ENCODE peak calls at places on chromosomes 11 and 22, in seven cellular contexts. G is testis, W is heart left ventricle, H is tibial nerve, P is esophagus muscularis mucosa, K is A549, M is suprapubic skin. C is an unnamed sample.

GRCh38 chr11:92702037-92702436 is 267.4 kb upstream of the MTNR1B start:
- DNase-seq in G (no peak), W (no peak), H (no peak), P (no peak), K (no peak), M (no peak), C (no peak)

GRCh38 chr11:47863189-47863892 is 15.2 kb upstream of the NUP160 start:
- DNase-seq in G (no peak), W (no peak), H (no peak), P (no peak), K (no peak), M (no peak), C (no peak)

GRCh38 chr11:47372422-47372821 is 5.9 kb downstream of the SPI1 start:
- DNase-seq in G (no peak), W (no peak), H (no peak), P (no peak), K (no peak), M (no peak), C (no peak)

GRCh38 chr11:69770525-69770924 is 4.6 kb downstream of the FGF4 start:
- DNase-seq in G (no peak), W (no peak), H (no peak), P (no peak), K (no peak), M (no peak), C (no peak)

GRCh38 chr11:12666905-12667304 is 7.3 kb upstream of the TEAD1 start:
- DNase-seq in G (no peak), W (no peak), H (no peak), P (no peak), K (no peak), M (no peak), C (no peak)

GRCh38 chr22:19723990-19724827 is 870 bp downstream of the GP1BB start:
- DNase-seq in G (no peak), W (peak), H (no peak), P (no peak), K (peak), M (no peak), C (peak)

GRCh38 chr22:49689255-49689770 is 138.4 kb downstream of the BRD1 start:
- DNase-seq in G (no peak), W (no peak), H (no peak), P (no peak), K (no peak), M (peak), C (no peak)

GRCh38 chr11:130070109-130070828 is 575 bp downstream of the APLP2 start:
- DNase-seq in G (peak), W (peak), H (no peak), P (no peak), K (no peak), M (peak), C (peak)

GRCh38 chr11:102144357-102145342 is 34.4 kb downstream of the YAP1 start:
- DNase-seq in G (peak), W (peak), H (no peak), P (no peak), K (no peak), M (no peak), C (peak)

GRCh38 chr11:7079545-7080135 is 9.2 kb upstream of the RBMXL2 start:
- DNase-seq in G (no peak), W (no peak), H (no peak), P (no peak), K (no peak), M (no peak), C (no peak)

GRCh38 chr22:23402275-23403151 is 177.6 kb downstream of the IGLL1 start:
- DNase-seq in G (peak), W (no peak), H (no peak), P (no peak), K (peak), M (peak), C (peak)

GRCh38 chr22:40053460-40053859 is 58.7 kb downstream of the FAM83F start:
- DNase-seq in G (no peak), W (no peak), H (no peak), P (no peak), K (no peak), M (no peak), C (no peak)

GRCh38 chr11:64298966-64299846 is 952 bp upstream of the CATSPERZ start:
- DNase-seq in G (peak), W (peak), H (peak), P (no peak), K (no peak), M (no peak), C (peak)

GRCh38 chr11:29135504-29135903 is 881.3 kb downstream of the KCNA4 start:
- DNase-seq in G (no peak), W (no peak), H (no peak), P (no peak), K (no peak), M (no peak), C (no peak)

GRCh38 chr11:74069146-74070046 is 60.5 kb upstream of the UCP3 start:
- DNase-seq in G (no peak), W (no peak), H (no peak), P (no peak), K (peak), M (no peak), C (no peak)

GRCh38 chr11:36469063-36469462 is 41.0 kb downstream of the TRAF6 start:
- DNase-seq in G (no peak), W (no peak), H (no peak), P (no peak), K (peak), M (no peak), C (peak)

GRCh38 chr22:19055801-19056200 is 66.4 kb downstream of the DGCR2 start:
- DNase-seq in G (no peak), W (no peak), H (no peak), P (no peak), K (no peak), M (peak), C (no peak)

GRCh38 chr22:27804683-27805297 is 3.2 kb upstream of the MN1 start:
- DNase-seq in G (peak), W (peak), H (peak), P (no peak), K (peak), M (no peak), C (peak)

GRCh38 chr11:61065955-61066638 is 36.2 kb upstream of the CD5 start:
- DNase-seq in G (no peak), W (no peak), H (no peak), P (no peak), K (no peak), M (peak), C (no peak)

GRCh38 chr11:67496113-67496512 is 9.1 kb downstream of the PITPNM1 start:
- DNase-seq in G (no peak), W (no peak), H (no peak), P (no peak), K (no peak), M (no peak), C (no peak)

GRCh38 chr11:48116843-48117242 is 99.8 kb upstream of the OR4B1 start:
- DNase-seq in G (no peak), W (no peak), H (no peak), P (no peak), K (peak), M (no peak), C (peak)

GRCh38 chr11:120235024-120235628 is 4.8 kb upstream of the POU2F3 start:
- DNase-seq in G (peak), W (peak), H (no peak), P (no peak), K (peak), M (no peak), C (peak)

GRCh38 chr22:19448739-19449421 is 1.4 kb upstream of the C22orf39 start:
- DNase-seq in G (no peak), W (no peak), H (no peak), P (no peak), K (no peak), M (no peak), C (no peak)

GRCh38 chr22:46292173-46292572 is 4.5 kb upstream of the GTSE1 start:
- DNase-seq in G (no peak), W (no peak), H (no peak), P (no peak), K (no peak), M (no peak), C (no peak)

GRCh38 chr11:11505701-11506100 is 116.1 kb downstream of the GALNT18 start:
- DNase-seq in G (no peak), W (no peak), H (no peak), P (no peak), K (no peak), M (no peak), C (no peak)

GRCh38 chr11:75345455-75346224 is 5.8 kb downstream of the ARRB1 start:
- DNase-seq in G (no peak), W (peak), H (no peak), P (no peak), K (no peak), M (no peak), C (no peak)

GRCh38 chr22:50547231-50547851 is 1.6 kb downstream of the KLHDC7B start:
- DNase-seq in G (no peak), W (no peak), H (no peak), P (no peak), K (no peak), M (no peak), C (no peak)

GRCh38 chr11:626475-627272 is at the start of gene SCT:
- DNase-seq in G (no peak), W (no peak), H (no peak), P (no peak), K (no peak), M (no peak), C (no peak)

GRCh38 chr11:32885556-32885955 is 7.1 kb upstream of the QSER1 start:
- DNase-seq in G (no peak), W (no peak), H (no peak), P (no peak), K (no peak), M (no peak), C (no peak)

GRCh38 chr22:19821523-19822300 is 33.0 kb downstream of the GNB1L start:
- DNase-seq in G (no peak), W (no peak), H (no peak), P (no peak), K (no peak), M (peak), C (no peak)

GRCh38 chr22:38181453-38182200 is at the start of gene PLA2G6:
- DNase-seq in G (peak), W (peak), H (peak), P (peak), K (peak), M (peak), C (peak)
- TF ChIP-seq POLR2A in G (peak), W (no peak), H (no peak), P (peak), K (peak), M (peak), C (peak)

GRCh38 chr22:41381329-41382097 is at the start of gene TEF:
- DNase-seq in G (peak), W (peak), H (peak), P (peak), K (peak), M (peak), C (peak)

GRCh38 chr22:41382610-41383009 is 868 bp downstream of the TEF start:
- DNase-seq in G (peak), W (peak), H (no peak), P (no peak), K (no peak), M (no peak), C (no peak)

GRCh38 chr22:41383085-41383484 is 1.3 kb downstream of the TEF start:
- DNase-seq in G (no peak), W (no peak), H (no peak), P (no peak), K (no peak), M (no peak), C (no peak)

GRCh38 chr22:41382098-41382578 is 396 bp downstream of the TEF start:
- DNase-seq in G (peak), W (peak), H (peak), P (peak), K (peak), M (peak), C (peak)

GRCh38 chr22:41380993-41381328 is 781 bp upstream of the TEF start:
- DNase-seq in G (peak), W (peak), H (no peak), P (peak), K (peak), M (peak), C (no peak)
- TF ChIP-seq POLR2A in G (no peak), W (peak), H (peak), P (peak), K (no peak), M (peak), C (peak)

DNA sequence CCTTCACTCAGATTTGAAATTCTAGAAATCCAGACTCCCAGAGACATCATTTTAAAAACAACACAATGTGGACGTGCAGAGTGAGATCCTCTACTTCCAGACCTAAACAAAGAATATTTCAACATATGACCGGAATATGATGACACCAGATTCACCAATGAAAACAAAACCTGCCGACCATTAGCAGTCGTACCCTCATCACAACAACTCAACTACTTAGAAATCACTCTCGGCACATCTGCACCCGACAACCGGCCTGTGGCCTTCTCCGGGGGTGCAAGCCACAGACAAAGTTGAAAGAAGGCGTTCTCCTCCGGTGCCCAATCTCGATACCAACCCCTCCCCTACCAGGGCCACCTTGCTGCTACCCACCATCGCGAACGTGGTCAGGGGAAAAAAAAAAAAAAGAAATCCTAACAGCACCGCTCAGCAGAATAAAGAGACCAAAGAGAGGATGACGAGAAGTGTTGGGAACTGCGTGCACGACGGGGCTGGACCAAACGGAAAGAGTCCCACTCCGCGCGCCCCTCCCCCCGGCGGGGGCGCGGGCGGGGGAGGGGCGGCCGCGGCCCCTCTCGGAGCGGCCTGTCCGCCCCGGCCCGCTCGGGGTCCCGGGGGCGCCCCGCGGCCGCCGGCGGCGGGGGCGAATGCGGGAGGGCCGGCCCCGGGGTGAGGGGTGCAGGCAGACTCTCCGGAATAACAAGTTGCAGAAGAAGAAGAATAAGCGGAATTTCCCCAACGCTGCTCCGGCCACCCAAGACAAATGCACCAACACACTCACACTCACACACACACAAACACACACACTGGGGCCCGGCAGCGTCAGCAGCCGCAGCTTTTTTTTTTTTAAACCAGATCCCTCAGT is 1.7 kb downstream of the PHF21A start:
- DNase-seq in G (peak), W (peak), H (peak), P (no peak), K (peak), M (no peak), C (peak)
- TF ChIP-seq POLR2A in G (no peak), W (no peak), H (no peak), P (no peak), K (no peak), M (no peak), C (peak)

GRCh38 chr11:34654491-34655334 is 33.8 kb downstream of the EHF start:
- DNase-seq in G (no peak), W (peak), H (peak), P (no peak), K (peak), M (peak), C (no peak)
- TF ChIP-seq POLR2A in G (no peak), W (no peak), H (no peak), P (no peak), K (no peak), M (no peak), C (no peak)

DNA sequence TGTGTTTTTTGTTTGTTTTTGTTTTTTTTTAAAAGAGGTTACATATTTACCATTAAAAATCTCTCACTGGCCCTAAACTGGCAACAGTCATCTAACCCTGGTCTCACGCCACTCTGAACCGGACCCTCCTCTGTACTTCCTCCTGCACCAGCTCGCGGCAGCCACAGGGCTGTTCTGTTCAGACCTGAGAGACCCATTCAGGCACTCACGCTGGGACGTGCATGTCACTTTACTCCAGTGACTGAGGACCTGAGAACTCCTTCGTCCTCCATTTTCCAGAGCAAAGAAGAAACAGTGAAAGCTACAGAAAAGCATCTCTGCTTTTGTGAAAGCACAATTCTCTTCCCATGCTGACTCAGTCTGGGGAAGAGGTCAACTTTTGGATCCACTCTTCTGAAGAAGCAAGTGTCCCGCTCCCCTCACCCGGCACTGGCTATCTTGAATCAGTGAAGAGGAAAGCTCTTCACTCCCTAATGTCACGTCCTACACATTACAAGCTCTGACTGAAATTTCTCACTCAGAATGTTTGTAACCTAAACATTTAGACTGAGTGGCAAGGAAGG is 24.6 kb downstream of the PISD start:
- DNase-seq in G (peak), W (peak), H (no peak), P (no peak), K (no peak), M (no peak), C (peak)
- TF ChIP-seq POLR2A in G (no peak), W (no peak), H (no peak), P (no peak), K (no peak), M (no peak), C (peak)

DNA sequence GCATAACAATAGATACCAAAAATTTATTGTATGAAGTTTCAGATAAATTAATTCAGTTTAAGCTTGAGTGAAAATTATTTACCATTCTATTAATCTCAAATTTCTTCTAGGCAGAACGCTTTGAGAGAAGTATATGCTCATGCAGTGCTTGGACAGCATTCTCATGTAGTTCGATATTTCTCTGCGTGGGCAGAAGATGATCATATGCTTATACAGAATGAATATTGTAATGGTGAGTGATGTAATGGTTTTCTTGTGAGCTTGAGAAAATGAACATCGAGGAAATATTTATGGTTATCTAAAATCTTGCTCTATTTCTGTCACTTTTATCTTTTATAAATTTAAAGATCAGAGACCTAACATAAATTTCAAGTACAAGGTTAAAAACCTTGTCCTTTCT is 3.6 kb downstream of the WEE1 start:
- DNase-seq in G (no peak), W (no peak), H (no peak), P (no peak), K (no peak), M (no peak), C (no peak)
- TF ChIP-seq POLR2A in G (no peak), W (no peak), H (no peak), P (no peak), K (no peak), M (no peak), C (no peak)